ENCODE peak calls at places on chromosomes 12 and 14, in four cellular contexts. X, W, N and M are unnamed samples.

GRCh38 chr12:78562358-78563205 is 302.0 kb upstream of the SYT1 start:
- DNase-seq in X (peak), W (no peak), N (no peak), M (no peak)

GRCh38 chr12:58395470-58395869 is 454.1 kb downstream of the ATP23 start:
- DNase-seq in X (no peak), W (no peak), N (no peak), M (no peak)

GRCh38 chr12:93146278-93146939 is 217.3 kb upstream of the EEA1 start:
- DNase-seq in X (no peak), W (no peak), N (no peak), M (no peak)

GRCh38 chr12:31517994-31518393 is 72.9 kb downstream of the DENND5B start:
- DNase-seq in X (peak), W (no peak), N (no peak), M (no peak)

GRCh38 chr14:70315942-70316341 is 43.5 kb downstream of the COX16 start:
- DNase-seq in X (no peak), W (no peak), N (no peak), M (no peak)

GRCh38 chr12:32611986-32612385 is 67.1 kb upstream of the DNM1L start:
- DNase-seq in X (no peak), W (peak), N (peak), M (peak)

GRCh38 chr14:100930270-100930669 is 26.7 kb upstream of the RTL1 start:
- DNase-seq in X (no peak), W (no peak), N (no peak), M (no peak)

GRCh38 chr12:39116877-39117276 is 211.5 kb upstream of the CPNE8 start:
- DNase-seq in X (no peak), W (no peak), N (no peak), M (no peak)

GRCh38 chr12:52197371-52198231 is 5.8 kb upstream of the KRT80 start:
- DNase-seq in X (no peak), W (peak), N (no peak), M (peak)

GRCh38 chr12:106984588-106985137 is 2.3 kb downstream of the MTERF2 start:
- DNase-seq in X (no peak), W (no peak), N (no peak), M (no peak)

GRCh38 chr12:98883231-98883630 is 238.1 kb downstream of the APAF1 start:
- DNase-seq in X (no peak), W (no peak), N (no peak), M (no peak)

GRCh38 chr14:31090872-31091764 is 64.9 kb upstream of the STRN3 start:
- DNase-seq in X (no peak), W (no peak), N (peak), M (no peak)

GRCh38 chr12:3313066-3313465 is 177.9 kb upstream of the PRMT8 start:
- DNase-seq in X (no peak), W (peak), N (no peak), M (peak)

GRCh38 chr12:52614381-52615207 is 3.8 kb downstream of the KRT73 start:
- DNase-seq in X (no peak), W (no peak), N (no peak), M (no peak)

GRCh38 chr12:51517800-51518199 is 73.2 kb upstream of the SCN8A start:
- DNase-seq in X (peak), W (no peak), N (no peak), M (no peak)

GRCh38 chr14:104326848-104327247 is 188.5 kb downstream of the KIF26A start:
- DNase-seq in X (no peak), W (no peak), N (no peak), M (no peak)

GRCh38 chr14:70660967-70661871 is 19.5 kb downstream of the TTC9 start:
- DNase-seq in X (no peak), W (no peak), N (no peak), M (no peak)

GRCh38 chr12:130952106-130952505 is 1.6 kb upstream of the ADGRD1 start:
- DNase-seq in X (peak), W (no peak), N (no peak), M (no peak)

GRCh38 chr14:20855652-20856291 is 35.4 kb upstream of the RNASE3 start:
- DNase-seq in X (peak), W (peak), N (peak), M (no peak)

GRCh38 chr12:28308891-28309290 is 118.6 kb downstream of the CCDC91 start:
- DNase-seq in X (peak), W (no peak), N (no peak), M (no peak)

GRCh38 chr12:105935106-105935505 is 203.6 kb downstream of the NUAK1 start:
- DNase-seq in X (no peak), W (no peak), N (no peak), M (no peak)

GRCh38 chr14:61388173-61388975 is 67.0 kb downstream of the PRKCH start:
- DNase-seq in X (peak), W (no peak), N (no peak), M (no peak)